ENCODE peak calls at places on chromosomes 13 and 19, in five cellular contexts. One of them, this sample, is unnamed.

GRCh38 chr19:7595466-7596133 is at the start of gene CAMSAP3:
- DNase-seq in cardiac muscle cell: peak; percentile 83
- DNase-seq in thoracic aorta: no peak
- DNase-seq in tibial nerve: no peak
- DNase-seq in IMR-90: no peak
- DNase-seq in this sample: peak; percentile 38

GRCh38 chr19:37905936-37906867 is at the start of gene WDR87:
- DNase-seq in cardiac muscle cell: no peak
- DNase-seq in thoracic aorta: no peak
- DNase-seq in IMR-90: no peak
- DNase-seq in tibial nerve: no peak
- DNase-seq in this sample: peak; percentile 31

GRCh38 chr13:73598021-73598712 is 536.0 kb downstream of the KLF12 start:
- DNase-seq in IMR-90: peak; percentile 82
- DNase-seq in tibial nerve: no peak
- DNase-seq in cardiac muscle cell: no peak
- DNase-seq in thoracic aorta: no peak
- DNase-seq in this sample: peak; percentile 91

GRCh38 chr13:94764576-94765321 is 52.4 kb upstream of the SOX21 start:
- DNase-seq in thoracic aorta: no peak
- DNase-seq in cardiac muscle cell: no peak
- DNase-seq in tibial nerve: no peak
- DNase-seq in IMR-90: no peak
- DNase-seq in this sample: no peak

GRCh38 chr13:113526466-113527220 is 36.1 kb upstream of the DCUN1D2 start:
- DNase-seq in thoracic aorta: no peak
- DNase-seq in cardiac muscle cell: no peak
- DNase-seq in tibial nerve: no peak
- DNase-seq in IMR-90: no peak
- DNase-seq in this sample: no peak

GRCh38 chr19:1045247-1045603 is 5.3 kb downstream of the ABCA7 start:
- DNase-seq in thoracic aorta: no peak
- DNase-seq in IMR-90: no peak
- DNase-seq in cardiac muscle cell: no peak
- DNase-seq in tibial nerve: no peak
- DNase-seq in this sample: peak; percentile 51

GRCh38 chr13:24625870-24626419 is 54.3 kb upstream of the ATP12A start:
- DNase-seq in IMR-90: no peak
- DNase-seq in cardiac muscle cell: no peak
- DNase-seq in tibial nerve: no peak
- DNase-seq in thoracic aorta: no peak
- DNase-seq in this sample: no peak

GRCh38 chr13:36981156-36981743 is 17.9 kb downstream of the ALG5 start:
- DNase-seq in IMR-90: peak; percentile 79
- DNase-seq in cardiac muscle cell: peak; percentile 52
- DNase-seq in thoracic aorta: no peak
- DNase-seq in tibial nerve: no peak
- DNase-seq in this sample: peak; percentile 11

GRCh38 chr13:21009036-21009435 is 52.4 kb downstream of the LATS2 start:
- DNase-seq in thoracic aorta: no peak
- DNase-seq in tibial nerve: no peak
- DNase-seq in cardiac muscle cell: no peak
- DNase-seq in IMR-90: no peak
- DNase-seq in this sample: no peak
- H3K4me1 ChIP-seq in thoracic aorta: peaks cover 19% of the 10 kb centered on the region
- H3K4me1 ChIP-seq in tibial nerve: peaks cover 13% of the 10 kb centered on the region
- H3K4me1 ChIP-seq in cardiac muscle cell: peaks cover 2% of the 10 kb centered on the region
- H3K4me1 ChIP-seq in IMR-90: peaks cover 30% of the 10 kb centered on the region
- H3K4me1 ChIP-seq in this sample: no peaks in the 10 kb centered on the region

DNA sequence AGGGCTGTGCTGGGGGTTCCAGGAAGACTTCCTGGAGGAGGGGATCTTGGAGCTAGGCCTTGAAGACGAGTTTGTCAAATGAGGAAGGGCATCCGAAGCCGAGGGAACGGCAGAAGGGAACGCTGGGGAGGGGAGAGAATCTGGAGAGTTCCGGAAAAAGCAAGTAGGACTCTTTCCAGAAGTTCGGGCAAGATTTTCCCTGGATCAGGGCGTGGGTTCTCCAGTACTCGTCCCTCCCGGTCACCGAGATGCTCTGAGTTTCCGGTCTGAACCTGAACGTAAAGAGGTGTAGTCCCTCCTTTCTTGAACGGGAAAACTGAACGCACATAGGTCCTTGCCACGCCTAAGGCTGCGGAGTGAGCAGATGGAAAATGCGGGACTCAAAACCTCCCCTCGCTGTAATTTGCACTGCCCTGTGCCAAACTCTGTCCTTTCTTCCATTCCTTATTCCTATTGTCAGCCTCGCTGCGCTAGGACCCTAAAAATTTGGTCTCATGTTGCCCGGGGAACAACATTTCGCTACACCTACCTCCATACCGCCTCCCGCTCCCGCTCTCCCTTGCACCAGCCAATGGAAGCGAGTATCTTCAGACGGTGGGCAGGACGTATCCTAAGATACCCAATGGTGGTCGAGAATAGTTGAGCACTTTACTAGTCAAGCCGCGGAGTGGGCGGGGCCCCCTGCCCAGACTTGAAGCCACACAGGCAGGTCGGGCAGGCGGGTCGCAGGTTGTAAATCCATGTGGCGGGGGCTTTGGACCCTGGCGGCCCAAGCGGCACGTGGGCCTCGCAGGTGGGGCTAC is at the start of gene GTPBP3:
- DNase-seq in thoracic aorta: peak; percentile 96
- DNase-seq in cardiac muscle cell: peak; percentile 99
- DNase-seq in IMR-90: peak; percentile 98
- DNase-seq in tibial nerve: peak; percentile 97
- DNase-seq in this sample: peak; percentile 99
- H3K4me1 ChIP-seq in thoracic aorta: peaks cover 20% of the 10 kb centered on the region
- H3K4me1 ChIP-seq in cardiac muscle cell: peaks cover 4% of the 10 kb centered on the region
- H3K4me1 ChIP-seq in IMR-90: peaks cover 8% of the 10 kb centered on the region
- H3K4me1 ChIP-seq in tibial nerve: peaks cover 24% of the 10 kb centered on the region
- H3K4me1 ChIP-seq in this sample: peaks cover 27% of the 10 kb centered on the region

GRCh38 chr19:18520848-18521691 is 800 bp downstream of the ELL start:
- DNase-seq in cardiac muscle cell: peak; percentile 34
- DNase-seq in tibial nerve: peak; percentile 62
- DNase-seq in IMR-90: no peak
- DNase-seq in thoracic aorta: no peak
- DNase-seq in this sample: no peak

GRCh38 chr19:18521692-18522123 is at the start of gene ELL:
- DNase-seq in IMR-90: no peak
- DNase-seq in cardiac muscle cell: no peak
- DNase-seq in thoracic aorta: no peak
- DNase-seq in tibial nerve: no peak
- DNase-seq in this sample: no peak

GRCh38 chr19:18522124-18522861 is 423 bp upstream of the ELL start:
- DNase-seq in thoracic aorta: peak; percentile 100
- DNase-seq in IMR-90: peak; percentile 100
- DNase-seq in tibial nerve: peak; percentile 100
- DNase-seq in cardiac muscle cell: peak; percentile 100
- DNase-seq in this sample: peak; percentile 100

GRCh38 chr19:18518639-18519038 is 3.2 kb downstream of the ELL start:
- DNase-seq in thoracic aorta: no peak
- DNase-seq in IMR-90: no peak
- DNase-seq in cardiac muscle cell: no peak
- DNase-seq in tibial nerve: no peak
- DNase-seq in this sample: no peak

DNA sequence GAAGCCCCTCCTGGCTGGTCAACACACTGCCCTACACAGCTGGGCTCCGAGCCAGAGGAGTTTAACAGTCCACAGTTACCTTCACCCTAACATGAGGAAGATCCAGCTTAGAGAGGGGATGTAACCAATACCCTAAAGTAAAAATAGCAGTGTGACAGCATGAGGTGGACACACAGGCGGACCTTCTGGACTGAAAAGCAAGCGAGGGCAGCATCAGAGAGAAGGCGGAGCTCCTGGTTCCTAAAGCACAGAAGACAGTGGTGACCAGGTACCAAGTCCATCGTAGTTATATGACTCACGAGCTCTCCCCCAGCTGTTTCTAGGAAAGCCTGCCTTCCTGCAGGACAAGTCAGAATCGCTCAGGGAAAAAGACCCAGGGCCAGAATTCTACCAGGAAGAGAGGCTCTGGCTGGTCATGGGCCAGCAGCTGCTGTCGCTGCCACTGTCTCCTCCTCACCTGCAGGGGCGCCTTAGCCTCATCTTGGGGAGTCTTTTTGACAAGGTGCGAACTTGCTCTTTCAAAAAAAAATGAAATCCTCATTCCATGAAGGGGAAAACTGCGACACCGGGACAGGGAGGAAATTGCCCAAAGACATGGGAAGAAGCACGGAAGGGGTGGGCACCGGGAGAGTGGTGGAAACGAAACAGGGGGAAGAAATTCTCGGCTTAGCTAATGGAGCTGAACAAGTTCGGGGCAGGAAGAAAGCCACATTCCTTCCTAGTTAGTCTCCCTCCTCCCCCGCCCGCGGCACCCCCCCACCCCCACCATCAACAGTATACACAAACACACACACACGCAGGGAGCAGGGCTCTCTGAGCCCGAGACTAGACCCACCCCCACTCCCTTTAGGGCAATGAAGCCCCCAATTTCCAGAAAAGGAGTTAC is 1.7 kb downstream of the ELL start:
- DNase-seq in IMR-90: peak; percentile 85
- DNase-seq in thoracic aorta: no peak
- DNase-seq in tibial nerve: peak; percentile 49
- DNase-seq in cardiac muscle cell: peak; percentile 66
- DNase-seq in this sample: peak; percentile 77
- H3K4me1 ChIP-seq in IMR-90: peaks cover 8% of the 10 kb centered on the region
- H3K4me1 ChIP-seq in thoracic aorta: peaks cover 14% of the 10 kb centered on the region
- H3K4me1 ChIP-seq in tibial nerve: peaks cover 20% of the 10 kb centered on the region
- H3K4me1 ChIP-seq in cardiac muscle cell: peaks cover 23% of the 10 kb centered on the region
- H3K4me1 ChIP-seq in this sample: peaks cover 18% of the 10 kb centered on the region

GRCh38 chr13:59320021-59320420 is 843.7 kb downstream of the DIAPH3 start:
- DNase-seq in thoracic aorta: no peak
- DNase-seq in tibial nerve: no peak
- DNase-seq in cardiac muscle cell: no peak
- DNase-seq in IMR-90: no peak
- DNase-seq in this sample: no peak
- H3K4me1 ChIP-seq in thoracic aorta: no peaks in the 10 kb centered on the region
- H3K4me1 ChIP-seq in tibial nerve: no peaks in the 10 kb centered on the region
- H3K4me1 ChIP-seq in cardiac muscle cell: no peaks in the 10 kb centered on the region
- H3K4me1 ChIP-seq in IMR-90: no peaks in the 10 kb centered on the region
- H3K4me1 ChIP-seq in this sample: no peaks in the 10 kb centered on the region